ENCODE peak calls at places on chromosome 22, in five cellular contexts. C, Q, U, W and V are unnamed samples.

GRCh38 chr22:19937616-19938473 is 3.7 kb upstream of the COMT start:
- DNase-seq in U (no peak), Q (peak), W (no peak), C (no peak), V (no peak)

GRCh38 chr22:34055525-34056200 is 135.4 kb upstream of the LARGE1 start:
- DNase-seq in W (no peak), Q (no peak), U (no peak), C (no peak), V (no peak)

GRCh38 chr22:36569999-36570398 is 41.0 kb upstream of the EIF3D start:
- DNase-seq in C (no peak), U (no peak), W (no peak), Q (peak), V (no peak)

GRCh38 chr22:46053563-46054090 is 76.7 kb upstream of the WNT7B start:
- DNase-seq in C (no peak), Q (peak), U (no peak), W (peak), V (no peak)

GRCh38 chr22:45612940-45613339 is 58.7 kb upstream of the ATXN10 start:
- DNase-seq in U (no peak), W (no peak), C (no peak), Q (peak), V (no peak)

GRCh38 chr22:25404923-25405853 is 159.3 kb upstream of the GRK3 start:
- DNase-seq in W (peak), U (no peak), Q (peak), C (no peak), V (no peak)

GRCh38 chr22:22357024-22357868 is 112.7 kb downstream of the VPREB1 start:
- DNase-seq in U (peak), C (no peak), W (peak), Q (peak), V (peak)

GRCh38 chr22:45629469-45630089 is 42.1 kb upstream of the ATXN10 start:
- DNase-seq in W (no peak), C (no peak), Q (no peak), U (no peak), V (no peak)

GRCh38 chr22:38203090-38203810 is 1.5 kb downstream of the MAFF start:
- DNase-seq in W (peak), Q (peak), C (no peak), U (no peak), V (no peak)

GRCh38 chr22:26185190-26185589 is 15.9 kb downstream of the SEZ6L start:
- DNase-seq in C (no peak), W (no peak), Q (no peak), U (no peak), V (no peak)

GRCh38 chr22:38413085-38414008 is 41.7 kb downstream of the KCNJ4 start:
- DNase-seq in Q (no peak), C (no peak), U (no peak), W (peak), V (no peak)

GRCh38 chr22:31036671-31037550 is 44.2 kb upstream of the SMTN start:
- DNase-seq in W (no peak), C (no peak), Q (peak), U (peak), V (no peak)

GRCh38 chr22:46934746-46935491 is 172.5 kb downstream of the TBC1D22A start:
- DNase-seq in C (peak), U (peak), W (no peak), Q (peak), V (peak)

GRCh38 chr22:38706885-38707180 is 1.1 kb downstream of the GTPBP1 start:
- DNase-seq in C (no peak), U (no peak), W (no peak), Q (peak), V (no peak)

GRCh38 chr22:46043816-46044717 is 67.1 kb upstream of the WNT7B start:
- DNase-seq in W (peak), Q (peak), C (no peak), U (no peak), V (no peak)

GRCh38 chr22:47515384-47516125 is 753.1 kb downstream of the TBC1D22A start:
- DNase-seq in W (no peak), Q (no peak), C (no peak), U (no peak), V (no peak)

GRCh38 chr22:35337932-35338331 is 38.2 kb downstream of the TOM1 start:
- DNase-seq in C (no peak), U (no peak), W (no peak), Q (no peak), V (no peak)

GRCh38 chr22:34225278-34225677 is 305.0 kb upstream of the LARGE1 start:
- DNase-seq in Q (no peak), W (no peak), U (no peak), C (no peak), V (no peak)

GRCh38 chr22:46612904-46613605 is 7.1 kb upstream of the GRAMD4 start:
- DNase-seq in C (no peak), W (no peak), Q (no peak), U (no peak), V (no peak)

GRCh38 chr22:36110306-36110791 is 50.2 kb downstream of the APOL3 start:
- DNase-seq in Q (peak), W (no peak), C (no peak), U (no peak), V (no peak)

GRCh38 chr22:38403806-38404205 is 51.2 kb downstream of the KCNJ4 start:
- DNase-seq in W (no peak), U (no peak), Q (no peak), C (no peak), V (no peak)

GRCh38 chr22:35521358-35522264 is 19.0 kb upstream of the RASD2 start:
- DNase-seq in Q (no peak), U (no peak), C (no peak), W (no peak), V (no peak)

GRCh38 chr22:32587449-32587848 is 112.8 kb downstream of the FBXO7 start:
- DNase-seq in U (peak), C (no peak), W (no peak), Q (peak), V (no peak)

GRCh38 chr22:45677060-45677459 is 5.4 kb downstream of the ATXN10 start:
- DNase-seq in U (no peak), Q (no peak), W (no peak), C (no peak), V (no peak)

GRCh38 chr22:36770116-36770945 is 5.6 kb downstream of the IFT27 start:
- DNase-seq in C (no peak), W (peak), U (no peak), Q (no peak), V (no peak)

GRCh38 chr22:17638182-17638431 is 450 bp upstream of the BCL2L13 start:
- DNase-seq in W (no peak), C (no peak), Q (no peak), U (no peak), V (peak)

GRCh38 chr22:46422896-46423295 is 87.4 kb downstream of the TRMU start:
- DNase-seq in W (no peak), U (no peak), Q (no peak), C (no peak), V (no peak)

GRCh38 chr22:30043181-30043580 is 37.1 kb upstream of the HORMAD2 start:
- DNase-seq in C (no peak), U (no peak), Q (no peak), W (no peak), V (no peak)

GRCh38 chr22:37657590-37658132 is 862 bp upstream of the PDXP start:
- DNase-seq in C (no peak), W (no peak), Q (no peak), U (no peak), V (no peak)

GRCh38 chr22:31496735-31497146 is 405 bp downstream of the SFI1 start:
- DNase-seq in C (no peak), Q (peak), W (no peak), U (no peak), V (no peak)

GRCh38 chr22:46293591-46294260 is 2.9 kb upstream of the GTSE1 start:
- DNase-seq in Q (no peak), C (no peak), W (no peak), U (peak), V (no peak)

GRCh38 chr22:22508274-22509176 is at the start of gene ZNF280B:
- DNase-seq in Q (peak), C (no peak), U (no peak), W (no peak), V (no peak)

GRCh38 chr22:41535244-41535643 is 9.0 kb downstream of the POLR3H start:
- DNase-seq in W (no peak), U (no peak), C (no peak), Q (no peak), V (no peak)

GRCh38 chr22:30245181-30245984 is 1.2 kb downstream of the LIF start:
- DNase-seq in C (no peak), U (no peak), W (no peak), Q (no peak), V (no peak)

GRCh38 chr22:46033256-46034200 is 56.6 kb upstream of the WNT7B start:
- DNase-seq in C (no peak), W (peak), Q (peak), U (peak), V (no peak)

GRCh38 chr22:18024276-18024939 is at the start of gene MICAL3:
- DNase-seq in Q (peak), W (peak), U (no peak), C (no peak), V (no peak)

GRCh38 chr22:18056802-18057474 is 20.9 kb upstream of the PEX26 start:
- DNase-seq in Q (no peak), C (no peak), U (no peak), W (no peak), V (no peak)

GRCh38 chr22:20582520-20583361 is 75.3 kb downstream of the MED15 start:
- DNase-seq in U (no peak), Q (no peak), C (no peak), W (no peak), V (no peak)

GRCh38 chr22:47053865-47054185 is 291.4 kb downstream of the TBC1D22A start:
- DNase-seq in U (no peak), C (no peak), W (no peak), Q (peak), V (no peak)

DNA sequence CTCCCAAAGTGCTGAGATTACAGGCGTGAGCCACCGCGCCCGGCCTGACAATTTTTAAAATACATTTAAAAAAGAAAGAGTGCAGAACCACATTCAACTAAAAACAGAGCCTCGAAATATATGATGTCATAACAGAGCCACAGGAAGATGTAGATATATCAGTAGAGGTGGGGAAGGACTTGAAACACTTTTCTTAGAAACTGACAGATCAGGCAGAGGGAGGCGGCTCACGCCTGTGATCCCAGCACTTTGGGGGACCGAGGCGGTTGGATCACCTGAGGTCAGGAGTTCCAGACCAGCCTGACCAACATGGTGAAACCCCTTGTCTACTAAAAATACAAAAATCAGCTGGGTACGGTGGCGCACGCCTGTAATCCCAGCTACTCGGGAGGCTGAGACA is 7.0 kb downstream of the MLC1 start:
- DNase-seq in C (no peak), W (no peak), Q (no peak), U (no peak), V (no peak)
- H3K4me3 ChIP-seq in C (no peak), W (no peak), Q (no peak), U (no peak), V (no peak)

GRCh38 chr22:43222987-43223386 is 36.1 kb upstream of the TTLL12 start:
- DNase-seq in Q (no peak), C (no peak), W (no peak), U (no peak), V (no peak)
- H3K4me3 ChIP-seq in Q (no peak), C (no peak), W (no peak), U (no peak), V (no peak)

DNA sequence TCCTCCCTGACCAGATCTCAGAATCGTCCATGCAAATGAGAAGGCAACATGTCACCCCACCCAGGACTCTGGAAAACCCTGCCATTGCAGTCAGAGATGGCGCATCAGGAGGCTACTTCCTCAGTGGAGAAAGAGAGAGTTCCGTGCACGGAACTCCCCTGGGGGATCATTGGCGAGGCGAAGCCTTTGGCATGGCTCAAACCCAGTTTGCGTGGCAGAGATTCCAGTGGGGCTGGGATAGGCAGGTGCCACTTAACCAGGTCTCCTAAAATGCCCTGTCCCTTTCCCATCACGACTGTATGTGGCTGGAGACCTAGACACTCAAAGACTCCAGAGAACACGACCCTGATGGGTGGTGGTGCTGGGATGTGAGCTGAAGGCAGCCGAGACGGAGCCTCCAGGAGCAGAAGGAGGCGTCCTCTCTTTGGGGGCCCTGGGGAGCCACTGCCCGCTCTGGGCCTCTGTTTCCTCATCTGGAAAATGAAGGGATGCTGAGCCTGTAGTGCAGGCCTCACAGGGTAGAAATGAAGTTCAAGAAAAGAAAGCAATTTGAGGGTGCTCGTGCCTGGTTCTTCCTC is 5.0 kb downstream of the RGL4 start:
- DNase-seq in Q (no peak), U (no peak), C (no peak), W (peak), V (no peak)
- H3K4me3 ChIP-seq in Q (no peak), U (no peak), C (no peak), W (no peak), V (no peak)

GRCh38 chr22:43637267-43637666 is 174.8 kb downstream of the EFCAB6 start:
- DNase-seq in Q (no peak), W (no peak), C (no peak), U (no peak), V (no peak)
- H3K4me3 ChIP-seq in Q (no peak), W (no peak), C (no peak), U (no peak), V (no peak)

DNA sequence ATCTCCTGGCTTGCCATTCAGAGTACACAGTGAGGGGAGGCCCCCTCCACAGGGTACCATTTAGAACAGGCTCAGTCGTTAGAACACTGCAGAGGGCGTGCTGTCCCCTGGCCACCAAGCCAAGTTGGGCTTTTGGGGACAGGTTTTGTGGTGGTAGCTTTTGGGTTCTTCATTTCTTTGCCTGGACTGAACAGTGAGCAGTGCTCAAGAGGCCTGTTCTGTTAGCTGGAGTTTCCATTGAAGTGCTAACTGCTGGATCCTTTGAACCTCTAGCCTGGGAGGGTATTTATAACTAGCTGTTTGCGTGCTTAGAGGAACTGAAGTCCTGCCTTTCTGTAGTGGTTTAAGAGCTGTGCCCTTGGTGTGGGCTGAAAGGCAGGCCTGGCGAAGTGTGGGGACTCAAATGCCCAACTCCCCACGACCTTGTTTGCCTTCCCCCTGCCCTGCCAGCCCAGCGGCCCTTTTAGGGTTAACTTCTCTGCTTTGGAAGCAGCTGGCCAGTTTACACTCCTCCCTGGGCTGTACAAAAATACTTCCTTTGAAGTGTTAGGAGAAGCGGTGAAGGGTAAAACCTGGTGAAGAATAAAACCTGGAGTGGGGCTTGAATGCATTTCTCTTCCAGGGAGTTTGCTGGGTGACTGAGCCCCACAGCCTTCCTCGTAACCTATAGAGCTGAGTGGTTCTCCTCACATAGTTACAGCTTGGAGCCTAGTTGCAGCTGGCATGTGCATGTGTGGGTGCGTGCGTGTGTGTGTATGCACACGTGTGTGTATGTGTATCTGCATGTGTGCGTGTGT is 34.6 kb downstream of the ZNRF3 start:
- DNase-seq in Q (peak), U (no peak), W (no peak), C (no peak), V (peak)
- H3K4me3 ChIP-seq in Q (no peak), U (no peak), W (no peak), C (no peak), V (no peak)

GRCh38 chr22:40046126-40046525 is 51.4 kb downstream of the FAM83F start:
- DNase-seq in U (no peak), Q (no peak), C (no peak), W (no peak), V (no peak)
- H3K4me3 ChIP-seq in U (no peak), Q (peak), C (peak), W (peak), V (peak)